ENCODE peak calls at places on chromosomes 4 and X, in five cellular contexts. U is left cardiac atrium; B is activated naive CD8-positive, alpha-beta T cell treated with anti-CD3 and anti-CD28 coated beads, Interleukin-2, amount 50 U/mL, for 24 hours; V is CD4-positive, alpha-beta T cell; P is NCI-H748 treated with DMSO at 0.1 percent for 48 hours. J is an unnamed sample.

GRCh38 chrX:1031521-1032430 is 180.7 kb downstream of the CRLF2 start:
- DNase-seq in V (no peak), B (no peak), P (no peak), U (no peak), J (no peak)

GRCh38 chr4:3792813-3793212 is 26.6 kb downstream of the ADRA2C start:
- DNase-seq in U (peak), V (no peak), B (no peak), P (no peak), J (peak)

GRCh38 chr4:121016630-121017029 is 55.7 kb downstream of the NDNF start:
- DNase-seq in P (no peak), V (no peak), U (no peak), B (no peak), J (no peak)

GRCh38 chrX:19958530-19959486 is 32.1 kb downstream of the BCLAF3 start:
- DNase-seq in B (no peak), P (no peak), V (no peak), U (no peak), J (no peak)

GRCh38 chr4:154564311-154564710 is 1.5 kb downstream of the FGB start:
- DNase-seq in B (no peak), U (no peak), P (no peak), V (no peak), J (no peak)

GRCh38 chr4:160808174-160808573 is 1355.6 kb downstream of the FSTL5 start:
- DNase-seq in U (no peak), V (no peak), P (no peak), B (no peak), J (no peak)

GRCh38 chr4:184267673-184268573 is 50.2 kb upstream of the ENPP6 start:
- DNase-seq in V (peak), B (peak), U (peak), P (peak), J (peak)

GRCh38 chrX:131588995-131589394 is 45.1 kb downstream of the OR13H1 start:
- DNase-seq in B (no peak), P (no peak), U (no peak), V (no peak), J (no peak)

GRCh38 chr4:14155803-14156202 is 528.3 kb upstream of the BOD1L1 start:
- DNase-seq in B (no peak), U (no peak), P (no peak), V (no peak), J (no peak)

GRCh38 chrX:23008431-23009099 is 8.8 kb downstream of the DDX53 start:
- DNase-seq in U (no peak), B (no peak), V (no peak), P (peak), J (peak)

GRCh38 chr4:41006141-41006540 is 208.2 kb downstream of the APBB2 start:
- DNase-seq in B (no peak), U (no peak), P (no peak), V (no peak), J (no peak)

GRCh38 chr4:2630556-2631273 is 94.3 kb downstream of the FAM193A start:
- DNase-seq in U (no peak), B (no peak), P (no peak), V (no peak), J (no peak)

GRCh38 chr4:10180927-10181744 is 64.5 kb upstream of the WDR1 start:
- DNase-seq in V (no peak), B (peak), P (no peak), U (no peak), J (no peak)

GRCh38 chrX:35726176-35726575 is 72.0 kb upstream of the MAGEB16 start:
- DNase-seq in V (no peak), B (no peak), U (no peak), P (no peak), J (peak)

GRCh38 chr4:13208558-13209193 is 275.5 kb downstream of the RAB28 start:
- DNase-seq in V (no peak), B (no peak), P (no peak), U (no peak), J (no peak)

GRCh38 chr4:153799708-153800074 is 10.8 kb upstream of the SFRP2 start:
- DNase-seq in P (no peak), B (no peak), U (no peak), V (no peak), J (no peak)

GRCh38 chrX:132497432-132497831 is 8.6 kb upstream of the MBNL3 start:
- DNase-seq in B (no peak), V (no peak), P (no peak), U (no peak), J (no peak)

GRCh38 chrX:39149761-39150160 is 348.5 kb downstream of the MID1IP1 start:
- DNase-seq in P (peak), U (peak), V (peak), B (peak), J (peak)

GRCh38 chrX:9790866-9791265 is 4.6 kb downstream of the SHROOM2 start:
- DNase-seq in U (no peak), P (no peak), V (no peak), B (no peak), J (no peak)

GRCh38 chr4:182620111-182620980 is 296.8 kb downstream of the DCTD start:
- DNase-seq in B (no peak), P (no peak), U (no peak), V (no peak), J (no peak)